ENCODE peak calls at places on chromosomes 1 and 21, in five cellular contexts. X, S, Z, O and C are unnamed samples.

GRCh38 chr1:232613752-232614381 is 16.1 kb downstream of the SIPA1L2 start:
- DNase-seq in Z (no peak), X (no peak), S (no peak), O (no peak), C (no peak)

GRCh38 chr1:9823943-9824701 is at the start of gene CLSTN1:
- DNase-seq in Z (peak), S (peak), O (peak), X (peak), C (peak)

GRCh38 chr1:110098222-110099026 is 13.8 kb upstream of the UBL4B start:
- DNase-seq in O (no peak), S (no peak), Z (no peak), X (no peak), C (no peak)

GRCh38 chr21:40671721-40672120 is 175.2 kb downstream of the DSCAM start:
- DNase-seq in X (no peak), O (no peak), S (no peak), Z (no peak), C (no peak)

GRCh38 chr1:211541715-211542477 is 37.1 kb downstream of the SLC30A1 start:
- DNase-seq in X (peak), O (peak), S (no peak), Z (no peak), C (no peak)

GRCh38 chr1:232968965-232969364 is 18.6 kb downstream of the NTPCR start:
- DNase-seq in S (peak), Z (peak), X (peak), O (no peak), C (no peak)

GRCh38 chr1:188937965-188938551 is 1539.6 kb downstream of the BRINP3 start:
- DNase-seq in S (no peak), Z (no peak), X (no peak), O (peak), C (no peak)

GRCh38 chr1:197250616-197251015 is 17.4 kb upstream of the CRB1 start:
- DNase-seq in Z (no peak), X (no peak), S (no peak), O (no peak), C (no peak)

GRCh38 chr1:243322326-243322725 is 66.5 kb downstream of the SDCCAG8 start:
- DNase-seq in X (no peak), O (no peak), Z (no peak), S (no peak), C (no peak)

GRCh38 chr21:32426066-32426465 is 13.6 kb downstream of the EVA1C start:
- DNase-seq in O (peak), X (no peak), S (no peak), Z (no peak), C (no peak)
- H3K27ac ChIP-seq in O (peak), X (peak), S (no peak), Z (no peak), C (peak)

DNA sequence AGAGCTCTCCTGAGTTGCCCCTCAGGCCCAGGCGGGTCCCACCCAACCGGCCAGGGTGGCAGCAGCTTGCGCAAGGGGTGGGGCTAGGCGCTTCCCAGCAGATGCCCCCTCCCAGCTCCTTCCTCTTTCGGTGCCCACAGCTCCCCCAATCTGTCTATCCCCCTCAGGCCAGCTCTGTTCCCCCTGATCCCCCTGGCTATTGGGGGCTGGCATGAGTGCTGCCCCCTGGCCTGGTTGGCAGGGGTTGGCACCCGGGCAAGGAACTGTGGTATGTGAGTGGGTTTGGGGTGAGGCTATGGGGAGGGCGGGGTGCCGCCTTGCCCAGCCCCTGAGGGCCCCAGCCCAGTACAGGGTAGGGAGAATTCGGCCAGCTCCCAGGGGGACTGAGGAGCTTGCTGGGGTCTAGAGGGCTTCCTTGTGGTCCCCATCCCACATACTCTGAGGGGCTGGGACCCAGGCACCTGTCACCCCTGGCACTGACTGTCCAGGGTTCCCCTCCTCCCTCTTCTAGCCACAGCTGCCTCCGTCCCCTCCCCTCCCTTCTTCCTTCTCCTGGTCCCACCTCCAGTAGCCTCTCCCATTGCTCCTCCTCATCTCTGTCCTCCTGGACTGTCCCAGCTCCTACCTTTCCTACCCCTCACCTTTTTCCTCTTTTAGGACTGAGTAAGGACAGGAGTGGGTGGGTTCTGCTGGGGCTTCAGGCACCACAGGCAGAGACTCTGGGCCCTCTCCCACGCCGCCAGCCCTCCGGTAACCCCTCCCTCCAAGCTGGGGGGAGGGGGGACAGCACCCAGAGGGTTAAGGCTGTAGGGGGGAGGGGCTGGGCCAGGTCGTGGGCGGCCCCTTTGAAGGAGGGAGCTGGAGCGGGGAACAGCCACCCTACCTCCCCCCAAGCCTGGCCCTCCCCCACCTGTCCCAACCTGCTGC is 5.7 kb downstream of the ZBTB7B start:
- DNase-seq in O (no peak), Z (no peak), S (peak), X (peak), C (no peak)
- H3K27ac ChIP-seq in O (no peak), Z (no peak), S (peak), X (peak), C (peak)

DNA sequence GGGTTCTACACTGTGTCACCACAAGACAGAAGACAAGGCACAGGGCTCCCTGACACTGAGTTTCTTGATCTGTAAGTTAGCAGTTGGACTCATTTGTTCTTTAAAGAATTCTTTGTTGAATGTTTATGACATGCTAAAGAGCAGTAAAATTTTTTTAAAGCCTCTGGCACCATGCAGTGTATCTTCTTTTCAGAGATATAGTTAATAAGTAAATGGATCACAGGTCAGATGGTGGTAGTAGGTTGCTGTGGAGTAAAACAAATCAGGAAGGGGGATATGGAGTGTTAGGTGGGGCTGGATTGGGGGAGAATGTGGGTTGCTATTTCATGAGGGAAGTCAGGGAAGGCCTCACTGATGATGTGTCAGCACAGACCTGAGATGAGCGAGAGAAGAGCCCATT is 2.0 kb downstream of the CLCA4 start:
- DNase-seq in Z (no peak), S (no peak), O (no peak), X (no peak), C (no peak)
- H3K27ac ChIP-seq in Z (no peak), S (no peak), O (no peak), X (peak), C (no peak)

GRCh38 chr21:45993210-45994085 is 11.9 kb downstream of the COL6A1 start:
- DNase-seq in O (no peak), X (peak), S (peak), Z (no peak), C (no peak)
- H3K27ac ChIP-seq in O (no peak), X (peak), S (peak), Z (no peak), C (no peak)

GRCh38 chr1:17525996-17526686 is 13.4 kb upstream of the ARHGEF10L start:
- DNase-seq in X (no peak), Z (no peak), S (no peak), O (no peak), C (no peak)
- H3K27ac ChIP-seq in X (peak), Z (no peak), S (no peak), O (no peak), C (no peak)

DNA sequence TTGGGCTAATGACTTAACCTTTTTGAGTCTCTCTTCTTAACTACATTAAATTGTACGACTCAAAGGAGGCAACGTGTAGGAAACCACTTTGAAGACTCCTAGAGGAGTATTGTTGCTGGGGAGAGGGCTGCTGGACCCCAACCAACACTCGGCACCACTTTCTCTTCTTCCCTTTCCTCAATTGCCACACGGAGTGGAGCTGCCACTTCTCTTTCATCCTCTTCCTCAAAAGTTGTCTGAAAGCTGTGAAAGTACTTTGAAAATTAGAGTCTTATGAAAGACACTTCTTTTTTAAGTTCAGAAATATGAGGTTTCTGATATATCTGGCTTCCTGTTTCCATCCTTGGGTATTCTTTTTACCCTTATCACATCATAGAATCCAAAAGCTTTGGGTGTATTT is 59.5 kb downstream of the MRPS6 start:
- DNase-seq in S (no peak), Z (no peak), O (no peak), X (no peak), C (no peak)
- H3K27ac ChIP-seq in S (no peak), Z (no peak), O (no peak), X (no peak), C (no peak)

DNA sequence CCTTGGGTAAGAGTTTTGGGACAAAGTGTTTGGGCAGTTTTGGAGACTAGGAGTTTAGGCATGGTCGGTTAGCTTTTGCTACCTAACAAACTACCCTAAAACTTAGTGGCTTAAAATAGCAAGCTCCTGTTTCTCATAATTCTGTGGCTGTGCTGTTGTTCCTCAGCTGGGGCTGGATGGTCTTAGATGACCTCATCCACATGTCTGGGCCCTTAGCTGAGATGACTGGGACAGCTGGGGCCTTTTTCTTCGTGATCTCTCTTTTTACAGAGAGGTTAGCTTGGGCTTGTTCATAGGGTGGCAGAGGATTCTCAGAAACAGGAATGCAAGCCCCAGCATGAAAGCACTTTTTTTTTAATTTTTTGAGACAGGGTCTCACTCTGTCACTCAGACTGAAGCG is 6.6 kb downstream of the ATP1A4 start:
- DNase-seq in S (no peak), X (no peak), O (no peak), Z (no peak), C (no peak)
- H3K27ac ChIP-seq in S (no peak), X (no peak), O (no peak), Z (no peak), C (no peak)

GRCh38 chr1:53968125-53968513 is 22.0 kb downstream of the LRRC42 start:
- DNase-seq in O (peak), X (no peak), Z (no peak), S (no peak), C (no peak)

GRCh38 chr1:53966794-53967193 is 20.6 kb downstream of the LRRC42 start:
- DNase-seq in O (no peak), Z (no peak), S (no peak), X (no peak), C (no peak)

GRCh38 chr1:53967409-53968124 is 21.4 kb downstream of the LRRC42 start:
- DNase-seq in X (no peak), S (no peak), Z (no peak), O (no peak), C (no peak)

GRCh38 chr1:53975861-53976260 is 29.7 kb downstream of the LRRC42 start:
- DNase-seq in O (no peak), X (no peak), Z (no peak), S (no peak), C (peak)

GRCh38 chr1:53971718-53972117 is 25.6 kb downstream of the LRRC42 start:
- DNase-seq in S (no peak), Z (no peak), O (peak), X (no peak), C (no peak)
- H3K27ac ChIP-seq in S (no peak), Z (no peak), O (no peak), X (no peak), C (no peak)

DNA sequence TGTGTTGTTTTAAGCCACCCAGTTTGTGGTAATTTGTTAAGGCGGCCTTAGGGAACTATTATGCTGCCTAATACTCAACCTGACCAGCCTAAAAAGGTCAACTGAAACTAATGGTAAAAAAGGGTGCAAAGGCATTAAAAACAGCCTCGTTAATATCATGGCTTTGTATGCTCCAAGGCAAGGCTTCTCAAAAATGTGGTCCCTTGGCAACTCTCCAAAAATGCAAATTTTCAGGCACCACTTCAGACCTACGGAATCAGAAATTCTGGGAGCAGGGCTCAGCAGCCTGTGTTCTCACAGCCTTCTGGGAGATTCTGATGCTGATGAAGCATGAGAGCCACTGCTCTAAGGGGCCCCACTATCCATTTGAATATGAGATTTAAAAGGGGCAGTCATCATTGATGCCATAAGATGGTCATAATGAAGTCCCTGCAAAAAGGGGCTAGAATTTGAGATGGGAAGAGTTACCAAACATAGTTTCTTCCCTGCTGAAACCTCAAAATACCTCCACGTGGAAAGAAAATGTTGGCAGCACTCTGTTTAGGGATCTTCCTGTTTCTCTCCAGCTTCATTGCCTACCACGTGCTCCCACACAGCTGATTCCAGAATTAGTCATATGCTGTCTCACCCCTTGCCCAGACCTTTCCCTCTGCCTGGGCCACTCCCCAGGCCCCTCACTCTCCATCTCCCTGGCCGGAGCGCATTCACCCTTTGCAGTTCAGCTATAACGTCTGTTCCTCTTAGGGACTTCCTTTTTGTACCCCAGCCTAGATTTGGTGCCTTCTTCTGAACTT is 46.7 kb downstream of the PHC2 start:
- DNase-seq in S (no peak), X (no peak), Z (no peak), O (peak), C (no peak)
- H3K27ac ChIP-seq in S (peak), X (peak), Z (no peak), O (no peak), C (peak)

DNA sequence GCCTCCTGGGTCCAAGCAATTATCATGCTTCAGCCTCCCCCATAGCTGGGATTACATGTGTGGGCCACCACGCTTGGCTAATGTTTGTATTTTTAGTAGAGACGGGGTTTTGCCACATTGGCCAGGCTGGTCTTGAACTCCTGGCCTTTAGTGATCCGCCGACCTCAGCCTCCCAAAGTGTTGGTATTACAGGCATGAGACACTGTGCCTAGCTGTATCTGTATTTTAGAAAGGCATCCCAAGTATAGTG is 69.3 kb downstream of the NKAIN1 start:
- DNase-seq in O (no peak), X (no peak), Z (no peak), S (no peak), C (no peak)
- H3K27ac ChIP-seq in O (peak), X (peak), Z (no peak), S (peak), C (no peak)